ENCODE peak calls at places on chromosomes 2 and 18, in four cellular contexts. P is iPS-NIHi11, L is GM23248, Q is SK-N-DZ. K is an unnamed sample.

GRCh38 chr2:160431441-160431840 is 62.2 kb downstream of the RBMS1 start:
- DNase-seq in P (no peak), L (peak), Q (no peak), K (no peak)

GRCh38 chr2:55116966-55117365 is 66.7 kb upstream of the RTN4 start:
- DNase-seq in P (no peak), L (no peak), Q (no peak), K (no peak)

GRCh38 chr2:141015339-141016047 is 1115.3 kb downstream of the LRP1B start:
- DNase-seq in P (peak), L (no peak), Q (no peak), K (no peak)

GRCh38 chr18:78558101-78558810 is 421.4 kb upstream of the SALL3 start:
- DNase-seq in P (no peak), L (no peak), Q (no peak), K (no peak)

GRCh38 chr18:251572-251971 is 16.3 kb downstream of the THOC1 start:
- DNase-seq in P (no peak), L (no peak), Q (no peak), K (no peak)

GRCh38 chr2:234273887-234274584 is 222.8 kb downstream of the ARL4C start:
- DNase-seq in P (no peak), L (no peak), Q (no peak), K (no peak)

GRCh38 chr2:144516417-144516980 is 3.4 kb downstream of the ZEB2 start:
- DNase-seq in P (peak), L (peak), Q (peak), K (no peak)

GRCh38 chr2:53490659-53491058 is 276.9 kb upstream of the CHAC2 start:
- DNase-seq in P (no peak), L (peak), Q (no peak), K (no peak)

GRCh38 chr2:105243961-105244360 is 2.4 kb downstream of the GPR45 start:
- DNase-seq in P (peak), L (no peak), Q (peak), K (no peak)

GRCh38 chr2:23550553-23550952 is 165.6 kb downstream of the KLHL29 start:
- DNase-seq in P (no peak), L (peak), Q (no peak), K (no peak)

GRCh38 chr2:137943948-137944347 is 20.3 kb upstream of the HNMT start:
- DNase-seq in P (no peak), L (no peak), Q (no peak), K (no peak)

GRCh38 chr2:11576398-11576797 is 42.6 kb downstream of the GREB1 start:
- DNase-seq in P (no peak), L (no peak), Q (no peak), K (no peak)

GRCh38 chr18:24447961-24448360 is 12.5 kb upstream of the HRH4 start:
- DNase-seq in P (no peak), L (no peak), Q (no peak), K (no peak)

GRCh38 chr2:218781691-218782528 is at the start of gene CYP27A1:
- DNase-seq in P (peak), L (peak), Q (no peak), K (peak)

GRCh38 chr2:192148620-192149321 is 46.0 kb downstream of the TMEFF2 start:
- DNase-seq in P (no peak), L (peak), Q (no peak), K (no peak)

GRCh38 chr2:157470321-157470720 is 26.4 kb upstream of the CYTIP start:
- DNase-seq in P (no peak), L (no peak), Q (no peak), K (no peak)

GRCh38 chr18:11946756-11947155 is 34.6 kb upstream of the IMPA2 start:
- DNase-seq in P (no peak), L (peak), Q (peak), K (no peak)

GRCh38 chr18:13532406-13533075 is 193.8 kb downstream of the FAM210A start:
- DNase-seq in P (no peak), L (no peak), Q (no peak), K (peak)

GRCh38 chr2:171293661-171294060 is 133.0 kb upstream of the TLK1 start:
- DNase-seq in P (no peak), L (no peak), Q (no peak), K (no peak)

GRCh38 chr2:191488135-191488534 is 189.8 kb upstream of the NABP1 start:
- DNase-seq in P (no peak), L (peak), Q (no peak), K (no peak)

GRCh38 chr18:30106356-30106755 is 936.2 kb downstream of the DSC3 start:
- DNase-seq in P (no peak), L (peak), Q (no peak), K (no peak)

GRCh38 chr2:131030478-131030971 is 62.7 kb downstream of the FAM168B start:
- DNase-seq in P (no peak), L (no peak), Q (no peak), K (no peak)